ENCODE peak calls at places on chromosomes 4 and X, in four cellular contexts. H is H1, B is SK-N-SH, G is K562. Z is an unnamed sample.

GRCh38 chr4:18366762-18367358 is 345.3 kb upstream of the LCORL start:
- DNase-seq in H (no peak), G (peak), B (peak), Z (no peak)

GRCh38 chrX:2894885-2895292 is 34.2 kb downstream of the ARSD start:
- DNase-seq in B (peak), G (peak), H (no peak), Z (no peak)

GRCh38 chr4:168831585-168831918 is 178.5 kb downstream of the CBR4 start:
- DNase-seq in G (no peak), B (peak), H (no peak), Z (no peak)

GRCh38 chr4:120432451-120432850 is 365.8 kb upstream of the MAD2L1 start:
- DNase-seq in H (no peak), G (no peak), B (no peak), Z (no peak)

GRCh38 chr4:33037464-33037863 is 2317.3 kb downstream of the PCDH7 start:
- DNase-seq in G (no peak), B (no peak), H (no peak), Z (peak)

GRCh38 chr4:48047896-48048295 is 31.3 kb downstream of the NIPAL1 start:
- DNase-seq in B (peak), G (no peak), H (no peak), Z (no peak)

GRCh38 chrX:38375888-38376287 is 23.5 kb downstream of the OTC start:
- DNase-seq in G (peak), H (no peak), B (peak), Z (no peak)

GRCh38 chr4:76723373-76723772 is 174.6 kb downstream of the SOWAHB start:
- DNase-seq in B (no peak), H (no peak), G (no peak), Z (no peak)

GRCh38 chr4:127120706-127121105 is 512.1 kb upstream of the INTU start:
- DNase-seq in G (no peak), B (no peak), H (no peak), Z (no peak)

GRCh38 chrX:126994011-126994410 is 174.5 kb downstream of the PRR32 start:
- DNase-seq in H (no peak), B (no peak), G (no peak), Z (no peak)

GRCh38 chrX:68889244-68889643 is 60.4 kb downstream of the EFNB1 start:
- DNase-seq in G (no peak), B (no peak), H (no peak), Z (no peak)

GRCh38 chr4:128462104-128462783 is 174.6 kb upstream of the PGRMC2 start:
- DNase-seq in G (no peak), H (no peak), B (no peak), Z (no peak)

GRCh38 chr4:78481180-78481579 is 70.4 kb upstream of the ANXA3 start:
- DNase-seq in H (no peak), B (no peak), G (no peak), Z (no peak)

GRCh38 chr4:40722576-40723161 is 27.1 kb upstream of the NSUN7 start:
- DNase-seq in H (no peak), G (peak), B (no peak), Z (no peak)

GRCh38 chrX:38940547-38940946 is 139.3 kb downstream of the MID1IP1 start:
- DNase-seq in B (no peak), G (no peak), H (no peak), Z (no peak)

GRCh38 chr4:105797225-105797624 is 88.6 kb downstream of the GSTCD start:
- DNase-seq in B (no peak), H (no peak), G (no peak), Z (no peak)

GRCh38 chrX:38600089-38600755 is 38.9 kb downstream of the TSPAN7 start:
- DNase-seq in H (no peak), G (no peak), B (no peak), Z (no peak)

GRCh38 chr4:2063557-2064275 is 4.6 kb downstream of the NAT8L start:
- DNase-seq in H (no peak), B (no peak), G (no peak), Z (no peak)

GRCh38 chrX:7115557-7115956 is 32.0 kb upstream of the STS start:
- DNase-seq in G (no peak), B (no peak), H (no peak), Z (no peak)

GRCh38 chr4:7189066-7189465 is 3.3 kb upstream of the SORCS2 start:
- DNase-seq in B (no peak), G (no peak), H (no peak), Z (no peak)

GRCh38 chrX:46279214-46279924 is 265.9 kb downstream of the ZNF674 start:
- DNase-seq in B (no peak), H (no peak), G (no peak), Z (no peak)

GRCh38 chrX:108044554-108045256 is at the start of gene VSIG1:
- DNase-seq in H (no peak), B (no peak), G (no peak), Z (no peak)

GRCh38 chr4:127048371-127049085 is 584.2 kb upstream of the INTU start:
- DNase-seq in H (no peak), G (no peak), B (no peak), Z (no peak)

GRCh38 chr4:142297313-142297712 is 548.8 kb downstream of the INPP4B start:
- DNase-seq in B (no peak), G (no peak), H (no peak), Z (no peak)

GRCh38 chrX:46381630-46382029 is 163.6 kb downstream of the ZNF674 start:
- DNase-seq in G (peak), B (no peak), H (peak), Z (peak)

GRCh38 chrX:89034679-89035078 is 287.7 kb downstream of the CPXCR1 start:
- DNase-seq in B (no peak), G (no peak), H (no peak), Z (no peak)

GRCh38 chrX:152733261-152733975 is at the start of the genes CSAG1 and MAGEA12:
- DNase-seq in G (peak), H (no peak), B (peak), Z (no peak)

GRCh38 chr4:98745372-98745771 is 87.0 kb upstream of the TSPAN5 start:
- DNase-seq in H (no peak), G (peak), B (peak), Z (peak)

GRCh38 chr4:85607624-85608023 is 132.7 kb downstream of the ARHGAP24 start:
- DNase-seq in B (no peak), H (no peak), G (no peak), Z (no peak)

GRCh38 chr4:10746371-10747143 is 62.0 kb upstream of the CLNK start:
- DNase-seq in G (no peak), B (no peak), H (no peak), Z (no peak)

GRCh38 chrX:45351478-45351877 is 150.8 kb upstream of the DIPK2B start:
- DNase-seq in H (no peak), B (no peak), G (no peak), Z (no peak)

GRCh38 chr4:25032126-25032525 is 1.4 kb upstream of the LGI2 start:
- DNase-seq in G (no peak), B (peak), H (no peak), Z (no peak)

GRCh38 chr4:165580379-165580905 is 201.6 kb downstream of the CPE start:
- DNase-seq in B (no peak), G (no peak), H (no peak), Z (no peak)

DNA sequence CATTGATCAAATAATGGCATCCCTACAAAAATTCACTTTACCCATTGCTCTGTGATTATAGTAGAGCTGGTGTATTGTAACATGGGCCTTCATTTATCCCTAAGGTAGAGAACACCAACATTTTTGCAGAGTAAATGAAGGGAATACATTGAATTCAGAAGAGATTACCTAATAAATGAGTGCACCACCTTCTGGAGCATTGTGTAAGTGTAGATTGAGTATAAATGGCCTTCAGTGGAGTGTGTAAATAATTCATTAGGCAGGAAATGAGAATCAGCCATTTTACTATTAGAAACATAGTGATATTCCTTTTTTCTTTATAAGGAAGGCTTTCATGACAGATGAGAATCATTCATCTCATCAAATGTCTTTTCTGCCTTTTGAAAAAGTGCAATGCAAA is 155.8 kb downstream of the FAM47B start:
- DNase-seq in H (no peak), B (no peak), G (no peak), Z (no peak)
- TF ChIP-seq CTCF in H (no peak), B (no peak), G (no peak), Z (no peak)

DNA sequence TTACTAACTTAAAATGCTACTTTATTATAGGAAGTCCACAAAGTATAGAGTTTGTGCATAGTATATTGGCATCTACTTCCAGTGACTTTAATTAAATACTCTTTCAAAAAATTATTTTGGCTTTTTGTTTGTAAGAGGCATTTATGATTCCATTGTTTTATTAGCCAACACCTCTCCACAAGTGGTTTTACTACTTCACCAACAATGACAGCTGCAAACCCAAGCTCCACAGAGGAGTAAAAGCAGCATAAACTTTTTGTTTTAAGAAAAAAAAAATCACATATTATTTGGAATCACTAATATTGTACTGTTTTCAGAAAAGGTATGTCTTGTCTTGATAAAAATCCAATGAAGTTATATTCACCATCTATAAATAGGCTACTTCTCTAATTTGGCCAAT is 88.5 kb downstream of the FIP1L1 start:
- DNase-seq in H (no peak), B (no peak), G (no peak), Z (no peak)
- TF ChIP-seq TEAD4 in H (no peak), B (no peak), G (no peak), Z (no peak)

GRCh38 chrX:15358533-15358932 is 23.2 kb upstream of the PIGA start:
- DNase-seq in H (no peak), G (no peak), B (no peak), Z (no peak)
- TF ChIP-seq CTCF in H (no peak), G (no peak), B (no peak), Z (no peak)

GRCh38 chrX:17939724-17940123 is 78.6 kb upstream of the RAI2 start:
- DNase-seq in B (no peak), H (no peak), G (no peak), Z (no peak)

DNA sequence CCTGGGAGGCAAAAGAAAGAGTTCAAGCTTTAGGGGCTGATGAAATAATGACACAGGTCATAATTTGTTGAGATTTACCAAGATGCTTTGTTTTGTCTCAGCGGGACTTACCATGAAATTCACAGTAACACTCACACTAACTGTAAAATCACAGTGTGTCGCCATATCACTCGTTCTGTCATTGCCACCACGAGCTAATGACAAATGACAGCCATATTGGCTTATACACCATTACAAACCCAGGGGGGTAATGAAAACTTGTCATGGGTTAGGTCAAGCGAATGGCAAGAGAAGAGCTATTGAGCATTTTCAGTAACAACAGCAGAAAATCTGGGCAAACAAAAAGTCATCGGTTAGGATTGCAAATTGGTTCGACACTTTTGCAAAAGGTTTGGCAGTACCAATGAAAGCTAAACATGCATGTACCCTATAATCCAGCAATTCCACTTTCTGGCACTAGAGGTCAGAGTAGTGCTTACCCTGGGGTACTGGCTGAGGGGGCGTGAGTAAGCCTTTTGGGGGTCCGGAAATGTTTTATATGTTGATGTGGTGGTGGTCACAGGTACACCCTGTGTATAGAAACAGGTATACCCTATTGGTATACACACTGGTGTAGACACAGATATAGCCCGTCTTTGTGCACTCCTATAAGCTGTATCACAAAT is 83.9 kb upstream of the RAI2 start:
- DNase-seq in G (peak), H (peak), B (peak), Z (no peak)
- TF ChIP-seq TEAD4 in G (no peak), H (no peak), B (no peak), Z (no peak)

GRCh38 chr4:72779256-72779655 is 210.2 kb upstream of the ADAMTS3 start:
- DNase-seq in H (no peak), B (no peak), G (no peak), Z (no peak)
- TF ChIP-seq CTCF in H (no peak), B (no peak), G (no peak), Z (no peak)

GRCh38 chr4:163590609-163591264 is 96.2 kb downstream of the TMA16 start:
- DNase-seq in G (no peak), H (no peak), B (no peak), Z (no peak)

GRCh38 chr4:163590103-163590502 is 95.6 kb downstream of the TMA16 start:
- DNase-seq in H (no peak), B (no peak), G (no peak), Z (no peak)

GRCh38 chr4:163595590-163595989 is 101.1 kb downstream of the TMA16 start:
- DNase-seq in H (no peak), G (no peak), B (no peak), Z (no peak)

GRCh38 chr4:163591614-163592020 is 97.1 kb downstream of the TMA16 start:
- DNase-seq in H (no peak), B (no peak), G (no peak), Z (no peak)

GRCh38 chr4:163592207-163592606 is 97.7 kb downstream of the TMA16 start:
- DNase-seq in H (no peak), G (no peak), B (no peak), Z (no peak)
- TF ChIP-seq TEAD4 in H (no peak), G (no peak), B (no peak), Z (no peak)